ENCODE peak calls at places on chromosomes 3 and 15, in seven cellular contexts. R, M, U, V, C, L and B are unnamed samples.

GRCh38 chr3:15629860-15630597 is 28.5 kb downstream of the BTD start:
- DNase-seq in R (peak; percentile 46), M (peak; percentile 90), U (peak; percentile 44), V (peak; percentile 81), C (peak; percentile 91), L (peak; percentile 42), B (peak; percentile 77)

GRCh38 chr3:31668258-31668657 is 135.5 kb downstream of the STT3B start:
- DNase-seq in R (no peak), M (no peak), U (no peak), V (no peak), C (no peak), L (no peak), B (no peak)

GRCh38 chr15:88906130-88906529 is 7.0 kb downstream of the MFGE8 start:
- DNase-seq in R (no peak), M (no peak), U (no peak), V (no peak), C (no peak), L (no peak), B (no peak)

GRCh38 chr3:100106094-100106493 is 8.2 kb downstream of the FILIP1L start:
- DNase-seq in R (no peak), M (peak; percentile 11), U (no peak), V (no peak), C (no peak), L (no peak), B (no peak)

GRCh38 chr3:179558742-179559364 is 3.9 kb upstream of the ACTL6A start:
- DNase-seq in R (peak; percentile 27), M (peak; percentile 76), U (peak; percentile 73), V (peak; percentile 68), C (peak; percentile 85), L (no peak), B (no peak)

GRCh38 chr3:105618561-105618960 is 250.3 kb downstream of the CBLB start:
- DNase-seq in R (no peak), M (no peak), U (no peak), V (no peak), C (no peak), L (no peak), B (no peak)

GRCh38 chr3:194870394-194871110 is 184.9 kb downstream of the FAM43A start:
- DNase-seq in R (no peak), M (no peak), U (no peak), V (no peak), C (peak; percentile 80), L (no peak), B (no peak)

GRCh38 chr3:82306189-82306588 is 544.7 kb upstream of the GBE1 start:
- DNase-seq in R (no peak), M (peak; percentile 11), U (no peak), V (no peak), C (no peak), L (no peak), B (no peak)

GRCh38 chr15:85646538-85647091 is 148.1 kb downstream of the KLHL25 start:
- DNase-seq in R (no peak), M (peak; percentile 25), U (no peak), V (peak; percentile 50), C (no peak), L (no peak), B (no peak)

GRCh38 chr3:20039765-20040475 is at the start of gene KAT2B:
- DNase-seq in R (peak; percentile 81), M (peak; percentile 90), U (peak; percentile 61), V (peak; percentile 86), C (peak; percentile 49), L (peak; percentile 84), B (peak; percentile 74)

GRCh38 chr3:25662921-25663320 is 1.8 kb downstream of the TOP2B start:
- DNase-seq in R (no peak), M (peak; percentile 16), U (no peak), V (no peak), C (peak; percentile 22), L (no peak), B (no peak)

GRCh38 chr15:74995779-74996765 is 709 bp downstream of the SCAMP5 start:
- DNase-seq in R (no peak), M (no peak), U (peak; percentile 59), V (no peak), C (no peak), L (peak; percentile 32), B (no peak)

GRCh38 chr3:55690746-55691540 is 203.8 kb upstream of the WNT5A start:
- DNase-seq in R (no peak), M (peak; percentile 63), U (peak; percentile 53), V (peak; percentile 44), C (no peak), L (no peak), B (no peak)

GRCh38 chr3:40649346-40649745 is 124.6 kb downstream of the ZNF621 start:
- DNase-seq in R (no peak), M (no peak), U (no peak), V (no peak), C (no peak), L (no peak), B (no peak)

GRCh38 chr3:14775011-14775410 is 43.8 kb upstream of the FGD5 start:
- DNase-seq in R (no peak), M (no peak), U (peak; percentile 2), V (no peak), C (no peak), L (no peak), B (no peak)

GRCh38 chr15:101242160-101242998 is 9.5 kb downstream of the CHSY1 start:
- DNase-seq in R (peak; percentile 17), M (peak; percentile 82), U (no peak), V (peak; percentile 77), C (peak; percentile 77), L (no peak), B (peak; percentile 79)

GRCh38 chr3:170584585-170585007 is 1.3 kb downstream of the SLC7A14 start:
- DNase-seq in R (peak; percentile 23), M (peak; percentile 43), U (peak; percentile 93), V (peak; percentile 49), C (peak; percentile 74), L (peak; percentile 74), B (no peak)

GRCh38 chr15:63276342-63277043 is 912 bp upstream of the APH1B start:
- DNase-seq in R (no peak), M (no peak), U (no peak), V (no peak), C (peak; percentile 53), L (no peak), B (no peak)

GRCh38 chr15:49990835-49991540 is 128.0 kb downstream of the ATP8B4 start:
- DNase-seq in R (no peak), M (no peak), U (no peak), V (no peak), C (peak; percentile 88), L (no peak), B (no peak)

GRCh38 chr3:45664558-45664957 is 24.6 kb upstream of the SACM1L start:
- DNase-seq in R (peak; percentile 68), M (peak; percentile 83), U (no peak), V (peak; percentile 75), C (no peak), L (no peak), B (no peak)

GRCh38 chr3:18562364-18563154 is 137.4 kb upstream of the SATB1 start:
- DNase-seq in R (no peak), M (no peak), U (no peak), V (no peak), C (no peak), L (no peak), B (no peak)

GRCh38 chr3:126928921-126929485 is 53.9 kb upstream of the PLXNA1 start:
- DNase-seq in R (no peak), M (no peak), U (no peak), V (no peak), C (no peak), L (no peak), B (no peak)

GRCh38 chr3:13580256-13581023 is 31.5 kb downstream of the FBLN2 start:
- DNase-seq in R (no peak), M (no peak), U (peak; percentile 3), V (no peak), C (no peak), L (no peak), B (no peak)

GRCh38 chr3:125611908-125612307 is 16.6 kb upstream of the OSBPL11 start:
- DNase-seq in R (no peak), M (no peak), U (no peak), V (no peak), C (no peak), L (no peak), B (no peak)

GRCh38 chr15:47614341-47614740 is 103.0 kb upstream of the SEMA6D start:
- DNase-seq in R (no peak), M (no peak), U (no peak), V (no peak), C (no peak), L (no peak), B (no peak)

GRCh38 chr3:133254151-133254550 is 145.7 kb upstream of the BFSP2 start:
- DNase-seq in R (no peak), M (no peak), U (no peak), V (no peak), C (no peak), L (no peak), B (no peak)

GRCh38 chr15:27704939-27705514 is 394.1 kb downstream of the OCA2 start:
- DNase-seq in R (no peak), M (no peak), U (no peak), V (no peak), C (no peak), L (no peak), B (no peak)

DNA sequence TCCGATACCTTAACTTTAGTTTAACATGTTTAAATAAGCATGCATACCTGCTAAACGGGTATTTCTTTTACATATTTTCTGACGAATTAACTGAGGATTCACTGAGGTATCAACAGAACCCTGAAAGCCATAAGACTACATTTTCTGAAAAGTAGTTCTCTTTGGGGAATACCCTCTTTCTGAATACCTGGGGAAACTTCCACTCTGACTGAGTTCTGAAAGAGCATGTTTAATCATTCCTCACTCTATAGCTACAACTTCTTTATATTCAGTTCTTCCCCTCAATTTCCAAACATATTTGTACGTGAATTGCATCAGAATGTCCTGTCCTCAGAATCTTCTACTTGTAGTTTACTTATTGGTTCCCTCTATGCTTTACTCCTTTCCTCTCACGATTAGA is 403.0 kb downstream of the ROBO1 start:
- DNase-seq in R (no peak), M (no peak), U (no peak), V (no peak), C (no peak), L (no peak), B (no peak)
- TF ChIP-seq CTCF in R (no peak), M (no peak), U (no peak), V (no peak), C (no peak), L (no peak), B (no peak)

GRCh38 chr3:145266368-145266767 is 894.6 kb downstream of the PLOD2 start:
- DNase-seq in R (no peak), M (peak; percentile 12), U (no peak), V (no peak), C (no peak), L (no peak), B (no peak)
- TF ChIP-seq CTCF in R (no peak), M (no peak), U (no peak), V (no peak), C (no peak), L (no peak), B (no peak)

DNA sequence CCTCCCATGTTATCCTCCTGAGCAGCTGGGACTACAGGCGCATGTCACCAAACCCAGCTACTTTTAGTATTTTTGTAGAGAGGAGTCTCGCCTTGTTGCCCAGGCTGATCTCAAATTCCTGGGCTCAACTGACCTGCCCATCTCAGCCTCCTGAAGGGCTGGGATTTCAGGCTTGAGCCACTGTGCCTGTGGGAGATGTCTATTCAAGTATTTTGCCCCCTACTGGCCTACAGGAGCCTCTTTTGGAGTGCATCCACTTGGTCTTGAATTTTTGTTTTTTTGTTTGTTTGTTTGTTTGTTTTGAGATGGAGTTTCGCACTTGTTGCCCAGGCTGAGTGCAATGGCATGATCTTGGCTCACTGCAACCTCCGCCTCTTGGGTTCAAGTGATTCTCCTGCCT is 3.2 kb upstream of the DHX30 start:
- DNase-seq in R (no peak), M (peak; percentile 28), U (peak; percentile 32), V (no peak), C (no peak), L (no peak), B (no peak)
- TF ChIP-seq CTCF in R (peak; percentile 11), M (peak; percentile 55), U (no peak), V (peak; percentile 34), C (peak; percentile 20), L (no peak), B (peak; percentile 70)

GRCh38 chr15:79769081-79769481 is 127.7 kb downstream of the MTHFS start:
- DNase-seq in R (no peak), M (peak; percentile 56), U (no peak), V (no peak), C (peak; percentile 2), L (no peak), B (no peak)
- TF ChIP-seq CTCF in R (no peak), M (peak; percentile 55), U (no peak), V (peak; percentile 36), C (peak; percentile 34), L (no peak), B (peak; percentile 37)